ENCODE peak calls at places on chromosomes 16 and 17, in four cellular contexts. E is foreskin keratinocyte, G is SHP77, B is A549. Q is an unnamed sample.
A peak's percentile ranks its signal among the peaks of the same experiment; 100 is the strongest.

GRCh38 chr17:68820825-68821481 is 134.2 kb downstream of the ABCA8 start:
- DNase-seq in E (no peak), B (no peak), G (no peak), Q (no peak)

GRCh38 chr16:79639576-79640311 is 39.2 kb upstream of the MAF start:
- DNase-seq in E (peak; percentile 88), G (no peak), B (peak; percentile 23), Q (peak; percentile 31)

GRCh38 chr17:2982854-2983636 is 80.4 kb downstream of the OR1D5 start:
- DNase-seq in E (no peak), B (peak; percentile 89), G (peak; percentile 70), Q (peak; percentile 55)

GRCh38 chr17:10141436-10141835 is 57.0 kb downstream of the GAS7 start:
- DNase-seq in E (no peak), G (no peak), B (no peak), Q (no peak)

GRCh38 chr17:62178579-62178978 is 113.5 kb upstream of the MED13 start:
- DNase-seq in G (no peak), B (no peak), E (peak; percentile 72), Q (peak; percentile 39)

GRCh38 chr16:50152386-50152806 is 710 bp upstream of the TENT4B start:
- DNase-seq in E (no peak), G (peak; percentile 48), B (no peak), Q (peak; percentile 17)

GRCh38 chr16:56424404-56424765 is 960 bp downstream of the AMFR start:
- DNase-seq in E (no peak), B (no peak), G (no peak), Q (peak; percentile 19)

GRCh38 chr16:66444049-66444481 is 17.0 kb downstream of the BEAN1 start:
- DNase-seq in G (no peak), B (no peak), E (no peak), Q (no peak)

GRCh38 chr16:50645858-50646257 is 35.3 kb downstream of the SNX20 start:
- DNase-seq in B (no peak), G (no peak), E (no peak), Q (no peak)

GRCh38 chr17:40025991-40026815 is 11.0 kb downstream of the CSF3 start:
- DNase-seq in B (no peak), G (peak; percentile 78), E (peak; percentile 89), Q (no peak)

GRCh38 chr17:7207120-7208001 is 12.3 kb downstream of the DLG4 start:
- DNase-seq in G (no peak), E (no peak), B (no peak), Q (no peak)

GRCh38 chr17:7673239-7673638 is 14.1 kb downstream of the TP53 start:
- DNase-seq in G (no peak), B (no peak), E (no peak), Q (no peak)

GRCh38 chr16:81469710-81470481 is 25.3 kb downstream of the CMIP start:
- DNase-seq in B (no peak), G (no peak), E (no peak), Q (no peak)

GRCh38 chr17:80738020-80738380 is 193.4 kb downstream of the RPTOR start:
- DNase-seq in G (no peak), E (no peak), B (no peak), Q (no peak)

GRCh38 chr17:43530303-43531081 is 15.6 kb downstream of the ETV4 start:
- DNase-seq in E (peak; percentile 68), G (peak; percentile 98), B (no peak), Q (peak; percentile 46)

GRCh38 chr17:2194778-2195417 is 108.7 kb downstream of the SMG6 start:
- DNase-seq in E (no peak), G (no peak), B (no peak), Q (no peak)

GRCh38 chr16:78529881-78530280 is 430.4 kb downstream of the WWOX start:
- DNase-seq in B (no peak), E (no peak), G (no peak), Q (no peak)

Q was measured in RWPE1.